ENCODE peak calls at places on chromosomes 7 and 10, in ten cellular contexts. I, A, P, Z, V, O, W, M, K and F are unnamed samples.

GRCh38 chr10:88027570-88027969 is 164.1 kb downstream of the PTEN start:
- DNase-seq in P (no peak), A (peak), O (no peak), V (peak), I (no peak), W (no peak), M (no peak), K (no peak), Z (peak), F (peak)

GRCh38 chr10:44756235-44756634 is 154.9 kb upstream of the TMEM72 start:
- DNase-seq in P (no peak), I (peak), K (peak), V (no peak), W (no peak), O (peak), Z (no peak), M (peak), A (no peak), F (no peak)

GRCh38 chr7:87875151-87876039 is 765 bp downstream of the SLC25A40 start:
- DNase-seq in I (peak), O (peak), A (no peak), Z (no peak), K (no peak), W (no peak), V (peak), M (peak), P (no peak), F (no peak)

GRCh38 chr7:7421850-7422249 is 113.8 kb downstream of the COL28A1 start:
- DNase-seq in W (no peak), M (no peak), A (no peak), I (no peak), Z (no peak), P (no peak), K (no peak), V (no peak), O (no peak), F (no peak)

GRCh38 chr7:129785457-129786178 is 167.1 kb downstream of the UBE2H start:
- DNase-seq in Z (no peak), V (no peak), O (no peak), M (no peak), I (no peak), K (no peak), P (no peak), W (no peak), A (peak), F (no peak)

GRCh38 chr7:1231214-1232102 is 1.2 kb upstream of the UNCX start:
- DNase-seq in A (no peak), Z (no peak), I (no peak), M (no peak), P (no peak), W (no peak), O (no peak), V (no peak), K (no peak), F (no peak)

GRCh38 chr7:98840604-98841508 is 29.0 kb downstream of the TMEM130 start:
- DNase-seq in V (no peak), P (no peak), A (no peak), W (no peak), K (no peak), O (peak), M (no peak), Z (no peak), I (peak), F (no peak)

GRCh38 chr7:74254858-74255379 is 720 bp upstream of the RFC2 start:
- DNase-seq in M (no peak), K (no peak), I (no peak), A (no peak), P (no peak), O (no peak), W (no peak), V (peak), Z (no peak), F (no peak)

GRCh38 chr10:58513189-58514101 is 773 bp downstream of the BICC1 start:
- DNase-seq in O (peak), P (peak), M (peak), K (peak), A (peak), I (peak), V (no peak), W (no peak), Z (peak), F (peak)

GRCh38 chr7:110943686-110944350 is 147.1 kb upstream of the LRRN3 start:
- DNase-seq in K (peak), O (peak), P (no peak), I (no peak), W (no peak), V (no peak), A (no peak), M (no peak), Z (no peak), F (no peak)

GRCh38 chr10:11337516-11337915 is 273.9 kb downstream of the USP6NL start:
- DNase-seq in Z (no peak), V (no peak), K (no peak), O (no peak), A (no peak), I (no peak), P (no peak), M (no peak), W (no peak), F (peak)

GRCh38 chr10:69057261-69057950 is 30.5 kb upstream of the SRGN start:
- DNase-seq in Z (peak), O (no peak), M (peak), K (no peak), A (peak), W (no peak), V (no peak), I (no peak), P (no peak), F (no peak)

DNA sequence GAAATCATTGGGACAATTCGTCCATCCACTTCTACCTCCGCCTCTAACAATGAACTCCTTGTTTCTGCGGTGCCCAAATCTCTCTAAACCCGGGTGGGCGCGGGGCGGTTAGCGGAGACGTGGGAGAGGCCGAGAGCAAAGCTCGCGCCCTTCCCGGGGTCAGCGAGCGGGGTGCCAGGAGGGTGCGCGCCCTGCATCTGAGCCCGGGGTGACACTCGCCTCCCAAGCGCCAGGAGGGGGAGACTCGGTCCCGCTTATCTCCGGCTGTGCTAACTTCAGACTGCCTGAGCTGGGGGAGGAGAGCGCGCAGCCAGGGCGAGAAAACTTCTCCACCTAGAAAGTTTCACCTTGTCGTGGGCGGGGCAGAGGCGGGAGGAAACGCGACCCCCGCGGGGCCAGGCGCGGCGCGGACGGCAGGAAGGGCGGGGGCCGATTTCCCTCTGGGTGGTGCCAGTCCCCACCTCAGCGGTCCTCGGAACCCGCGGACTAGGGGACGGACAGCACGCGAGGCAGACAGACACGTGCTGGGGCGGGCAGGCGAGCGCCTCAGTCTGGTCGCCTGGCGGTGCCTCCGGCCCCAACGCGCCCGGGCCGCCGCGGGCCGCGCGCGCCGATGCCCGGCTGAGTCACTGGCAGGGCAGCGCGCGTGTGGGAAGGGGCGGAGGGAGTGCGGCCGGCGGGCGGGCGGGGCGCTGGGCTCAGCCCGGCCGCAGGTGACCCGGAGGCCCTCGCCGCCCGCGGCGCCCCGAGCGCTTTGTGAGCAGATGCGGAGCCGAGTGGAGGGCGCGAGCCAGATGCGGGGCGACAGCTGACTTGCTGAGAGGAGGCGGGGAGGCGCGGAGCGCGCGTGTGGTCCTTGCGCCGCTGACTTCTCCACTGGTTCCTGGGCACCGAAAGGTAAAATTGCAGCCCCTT is at the start of gene MET:
- DNase-seq in W (peak), P (peak), Z (peak), O (peak), A (peak), K (no peak), V (no peak), I (peak), M (peak), F (peak)
- TF ChIP-seq CTCF in W (peak), P (peak), Z (peak), O (peak), A (peak), K (peak), V (no peak), I (peak), M (peak), F (peak)

GRCh38 chr10:19795691-19796090 is 20.5 kb upstream of the PLXDC2 start:
- DNase-seq in I (no peak), W (no peak), V (no peak), P (no peak), M (no peak), Z (no peak), O (no peak), A (no peak), K (no peak), F (no peak)
- TF ChIP-seq CTCF in I (no peak), W (no peak), V (no peak), P (no peak), M (no peak), Z (no peak), O (no peak), A (no peak), K (no peak), F (no peak)

DNA sequence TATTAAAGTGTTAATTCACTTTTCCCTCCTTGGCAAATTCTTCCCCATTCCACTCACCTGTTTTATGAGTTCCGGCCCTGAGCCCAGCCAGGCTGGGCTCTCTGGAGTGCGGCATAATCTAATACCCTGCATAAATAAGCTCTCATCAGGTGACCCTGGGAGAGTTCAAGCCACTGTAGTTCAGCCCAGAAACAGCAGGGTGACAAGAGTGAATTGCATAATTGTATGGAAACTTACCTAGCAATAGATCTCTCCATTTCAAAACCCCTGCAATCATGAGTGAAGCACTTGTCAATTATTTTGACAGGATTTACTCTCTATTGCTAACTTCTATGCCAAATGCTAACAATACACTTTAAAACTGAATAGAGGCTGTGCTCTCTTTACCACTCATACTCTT is 94.7 kb downstream of the OSBPL3 start:
- DNase-seq in A (no peak), O (no peak), M (peak), K (no peak), I (no peak), W (no peak), P (no peak), V (no peak), Z (no peak), F (no peak)
- TF ChIP-seq CTCF in A (no peak), O (no peak), M (no peak), K (no peak), I (no peak), W (no peak), P (no peak), V (no peak), Z (no peak), F (no peak)

DNA sequence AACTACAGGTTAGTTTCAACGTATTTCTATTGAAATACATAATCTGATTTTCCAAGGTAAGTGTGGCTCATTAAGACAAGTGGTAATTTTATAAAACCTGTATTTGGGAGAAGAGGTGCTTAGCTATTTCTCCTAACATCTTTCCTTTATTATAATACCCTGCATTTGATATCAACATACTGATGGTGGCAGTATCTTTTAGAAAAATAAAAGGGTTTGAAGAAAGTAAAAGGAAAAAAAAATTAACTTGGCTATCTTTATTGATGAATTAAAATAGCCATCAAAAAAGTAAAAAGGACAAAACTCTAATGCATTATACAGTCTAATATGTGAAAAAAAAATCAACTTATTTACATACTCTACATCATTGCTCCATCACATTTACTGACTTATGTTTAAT is 68.0 kb downstream of the NRBF2 start:
- DNase-seq in W (no peak), A (no peak), V (no peak), O (no peak), K (no peak), Z (no peak), M (no peak), I (no peak), P (no peak), F (no peak)
- TF ChIP-seq CTCF in W (no peak), A (no peak), V (peak), O (no peak), K (no peak), Z (no peak), M (no peak), I (no peak), P (no peak), F (no peak)

GRCh38 chr10:14328881-14329280 is 1.8 kb downstream of the FRMD4A start:
- DNase-seq in O (no peak), A (no peak), K (no peak), I (no peak), V (no peak), P (no peak), W (no peak), M (no peak), Z (no peak), F (no peak)
- TF ChIP-seq CTCF in O (no peak), A (no peak), K (no peak), I (no peak), V (no peak), P (no peak), W (no peak), M (no peak), Z (no peak), F (no peak)

GRCh38 chr7:114660007-114660406 is 245.4 kb downstream of the FOXP2 start:
- DNase-seq in O (no peak), I (no peak), Z (no peak), P (no peak), W (no peak), A (no peak), M (no peak), V (no peak), K (no peak), F (no peak)

GRCh38 chr7:114658188-114658587 is 243.6 kb downstream of the FOXP2 start:
- DNase-seq in P (no peak), M (no peak), Z (no peak), I (no peak), A (no peak), V (no peak), W (no peak), K (no peak), O (no peak), F (no peak)

GRCh38 chr7:114659409-114659808 is 244.8 kb downstream of the FOXP2 start:
- DNase-seq in I (no peak), P (no peak), W (no peak), A (no peak), Z (no peak), V (no peak), K (no peak), M (no peak), O (no peak), F (no peak)

GRCh38 chr7:114662002-114662677 is 247.5 kb downstream of the FOXP2 start:
- DNase-seq in M (no peak), W (no peak), V (no peak), I (no peak), O (no peak), A (no peak), P (no peak), K (no peak), Z (no peak), F (no peak)

GRCh38 chr7:114663502-114663901 is 248.9 kb downstream of the FOXP2 start:
- DNase-seq in O (peak), K (no peak), V (peak), Z (no peak), I (peak), A (peak), W (peak), P (no peak), M (peak), F (no peak)
- TF ChIP-seq CTCF in O (peak), K (no peak), V (peak), Z (no peak), I (peak), A (peak), W (peak), P (no peak), M (no peak), F (peak)

DNA sequence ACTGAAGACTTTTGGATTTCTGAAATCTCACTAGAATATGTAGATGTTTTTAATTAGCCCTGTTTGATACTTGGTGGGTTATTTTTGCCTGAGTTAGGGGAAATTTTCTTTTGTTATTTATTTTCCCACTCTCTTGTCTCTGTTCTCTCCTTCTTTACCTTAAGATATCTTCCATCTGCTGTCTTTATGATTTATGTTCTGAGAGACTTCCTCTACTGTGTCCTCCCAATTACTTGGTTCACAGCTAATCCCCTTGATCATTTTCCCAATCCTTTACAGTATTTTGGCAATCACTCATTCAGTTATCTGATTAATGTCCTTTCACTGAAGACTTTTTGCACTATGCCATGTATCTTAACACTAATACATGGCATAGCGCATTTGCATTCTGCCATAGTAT is 49.5 kb upstream of the SRPK2 start:
- DNase-seq in M (no peak), V (no peak), Z (no peak), I (no peak), P (no peak), O (no peak), K (no peak), A (no peak), W (no peak), F (no peak)
- TF ChIP-seq CTCF in M (no peak), V (no peak), Z (no peak), I (no peak), P (no peak), O (no peak), K (no peak), A (no peak), W (no peak), F (no peak)

DNA sequence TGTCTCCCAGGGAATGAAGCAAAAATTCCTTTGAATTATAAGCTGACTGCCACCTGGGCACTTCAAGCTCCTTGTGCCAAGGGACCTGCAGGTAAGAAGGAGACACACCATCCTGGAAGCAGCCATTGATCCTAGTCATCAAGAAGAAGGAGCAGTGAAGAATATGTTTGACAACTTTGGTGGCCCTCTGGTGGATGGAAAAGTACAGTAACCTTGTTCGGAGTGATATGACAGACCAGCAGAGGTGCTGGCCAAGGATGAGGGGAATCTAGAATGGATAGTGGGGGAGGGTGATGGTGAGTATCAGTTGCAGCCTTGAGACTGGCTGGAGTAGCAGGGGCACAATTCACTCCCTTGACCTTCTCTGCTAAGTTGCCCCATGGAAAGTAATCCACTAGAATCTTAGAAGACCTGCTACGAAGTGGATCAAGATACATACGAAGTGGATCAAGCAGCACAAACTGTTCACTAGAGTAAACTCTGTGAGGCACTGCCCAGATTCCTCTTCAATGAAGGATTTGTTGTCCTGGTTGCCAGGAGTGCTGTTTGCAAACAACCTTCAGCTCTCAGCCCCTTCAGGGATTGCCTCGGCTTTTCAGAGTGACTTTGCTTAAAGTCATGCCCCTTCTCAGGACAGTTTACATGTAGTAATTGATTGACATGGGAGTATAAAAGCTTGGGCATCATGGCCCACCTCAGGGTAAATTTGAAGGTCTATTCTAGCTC is 44.8 kb upstream of the ORC5 start:
- DNase-seq in K (no peak), V (no peak), A (no peak), I (no peak), P (no peak), Z (no peak), M (no peak), W (peak), O (no peak), F (no peak)
- TF ChIP-seq CTCF in K (no peak), V (peak), A (peak), I (no peak), P (no peak), Z (no peak), M (no peak), W (peak), O (no peak), F (no peak)

DNA sequence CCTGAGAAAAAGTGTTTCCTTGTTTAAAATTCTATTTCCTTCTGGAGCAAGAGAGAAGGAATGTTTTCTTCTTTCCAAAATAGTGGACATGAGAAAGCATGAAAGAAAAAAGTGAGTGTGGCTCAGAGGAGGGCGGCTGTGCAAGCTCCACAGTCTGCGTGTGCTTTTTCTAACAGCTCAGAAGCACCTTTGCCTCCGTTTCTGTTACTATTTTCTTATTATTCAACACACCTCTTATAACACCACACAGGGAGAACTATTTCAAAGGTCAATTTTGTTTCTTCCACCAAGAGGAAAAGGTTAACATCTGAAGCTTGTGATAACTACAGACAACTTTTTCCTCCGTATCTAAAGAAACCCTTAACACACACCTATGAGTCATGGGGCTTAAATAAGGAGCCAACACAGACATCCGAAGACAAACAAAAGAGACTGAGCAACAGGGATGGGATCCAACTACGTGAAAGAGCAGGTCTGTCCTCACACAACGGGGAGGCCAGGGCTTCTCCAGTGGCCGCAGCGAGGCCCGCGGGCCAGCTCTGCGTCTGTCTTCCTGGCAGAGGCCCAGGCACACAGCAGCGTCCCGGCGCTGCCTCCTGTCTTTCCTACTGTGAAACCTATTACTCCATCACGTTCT is 36.2 kb upstream of the NCAPG2 start:
- DNase-seq in Z (no peak), A (no peak), V (no peak), I (peak), M (peak), K (no peak), W (no peak), O (peak), P (no peak), F (no peak)
- TF ChIP-seq CTCF in Z (no peak), A (no peak), V (no peak), I (peak), M (no peak), K (no peak), W (no peak), O (peak), P (no peak), F (no peak)